ENCODE peak calls at places on chromosomes 5 and 9, in seven cellular contexts. One of them, this sample, is unnamed.

GRCh38 chr5:72256536-72256935 is 63.5 kb downstream of the MRPS27 start:
- DNase-seq in fibroblast of pulmonary artery: peak
- DNase-seq in transverse colon: no peak
- DNase-seq in right lobe of liver: no peak
- DNase-seq in RWPE1: no peak
- DNase-seq in adrenal gland: no peak
- DNase-seq in CD8-positive, alpha-beta T cell: no peak
- DNase-seq in this sample: no peak

GRCh38 chr5:56523779-56524178 is 290.6 kb upstream of the ANKRD55 start:
- DNase-seq in fibroblast of pulmonary artery: peak
- DNase-seq in transverse colon: no peak
- DNase-seq in right lobe of liver: no peak
- DNase-seq in RWPE1: no peak
- DNase-seq in adrenal gland: peak
- DNase-seq in CD8-positive, alpha-beta T cell: no peak
- DNase-seq in this sample: no peak

GRCh38 chr9:23219471-23219870 is 606.6 kb downstream of the ELAVL2 start:
- DNase-seq in fibroblast of pulmonary artery: no peak
- DNase-seq in transverse colon: no peak
- DNase-seq in right lobe of liver: no peak
- DNase-seq in RWPE1: no peak
- DNase-seq in adrenal gland: no peak
- DNase-seq in CD8-positive, alpha-beta T cell: no peak
- DNase-seq in this sample: no peak

GRCh38 chr9:75378926-75379325 is 290.6 kb downstream of the OSTF1 start:
- DNase-seq in fibroblast of pulmonary artery: no peak
- DNase-seq in transverse colon: no peak
- DNase-seq in right lobe of liver: no peak
- DNase-seq in RWPE1: no peak
- DNase-seq in adrenal gland: no peak
- DNase-seq in CD8-positive, alpha-beta T cell: no peak
- DNase-seq in this sample: no peak

GRCh38 chr9:100455470-100455869 is 17.5 kb upstream of the TMEFF1 start:
- DNase-seq in fibroblast of pulmonary artery: peak
- DNase-seq in transverse colon: no peak
- DNase-seq in right lobe of liver: no peak
- DNase-seq in RWPE1: no peak
- DNase-seq in adrenal gland: no peak
- DNase-seq in CD8-positive, alpha-beta T cell: no peak
- DNase-seq in this sample: no peak

GRCh38 chr5:63262191-63262981 is 683.8 kb downstream of the LRRC70 start:
- DNase-seq in fibroblast of pulmonary artery: peak
- DNase-seq in transverse colon: no peak
- DNase-seq in right lobe of liver: no peak
- DNase-seq in RWPE1: peak
- DNase-seq in adrenal gland: no peak
- DNase-seq in CD8-positive, alpha-beta T cell: no peak
- DNase-seq in this sample: no peak

GRCh38 chr5:34474573-34475021 is 181.5 kb upstream of the RAI14 start:
- DNase-seq in fibroblast of pulmonary artery: peak
- DNase-seq in transverse colon: no peak
- DNase-seq in right lobe of liver: no peak
- DNase-seq in RWPE1: peak
- DNase-seq in adrenal gland: peak
- DNase-seq in CD8-positive, alpha-beta T cell: no peak
- DNase-seq in this sample: peak

GRCh38 chr9:124797343-124798103 is 20.6 kb downstream of the OLFML2A start:
- DNase-seq in fibroblast of pulmonary artery: peak
- DNase-seq in transverse colon: no peak
- DNase-seq in right lobe of liver: no peak
- DNase-seq in RWPE1: no peak
- DNase-seq in adrenal gland: no peak
- DNase-seq in CD8-positive, alpha-beta T cell: no peak
- DNase-seq in this sample: no peak

GRCh38 chr9:37520641-37521040 is 34.9 kb downstream of the POLR1E start:
- DNase-seq in fibroblast of pulmonary artery: no peak
- DNase-seq in transverse colon: no peak
- DNase-seq in right lobe of liver: no peak
- DNase-seq in RWPE1: no peak
- DNase-seq in adrenal gland: no peak
- DNase-seq in CD8-positive, alpha-beta T cell: no peak
- DNase-seq in this sample: no peak

GRCh38 chr5:154189819-154190651 is 498 bp upstream of the GALNT10 start:
- DNase-seq in fibroblast of pulmonary artery: peak
- DNase-seq in transverse colon: peak
- DNase-seq in right lobe of liver: peak
- DNase-seq in RWPE1: peak
- DNase-seq in adrenal gland: peak
- DNase-seq in CD8-positive, alpha-beta T cell: peak
- DNase-seq in this sample: peak

GRCh38 chr5:79853003-79853402 is 138.1 kb downstream of the MTX3 start:
- DNase-seq in fibroblast of pulmonary artery: no peak
- DNase-seq in transverse colon: no peak
- DNase-seq in right lobe of liver: no peak
- DNase-seq in RWPE1: no peak
- DNase-seq in adrenal gland: no peak
- DNase-seq in CD8-positive, alpha-beta T cell: no peak
- DNase-seq in this sample: no peak

GRCh38 chr5:179549973-179550510 is 312 bp upstream of the RUFY1 start:
- DNase-seq in fibroblast of pulmonary artery: no peak
- DNase-seq in transverse colon: no peak
- DNase-seq in right lobe of liver: no peak
- DNase-seq in RWPE1: no peak
- DNase-seq in adrenal gland: no peak
- DNase-seq in CD8-positive, alpha-beta T cell: peak
- DNase-seq in this sample: no peak

GRCh38 chr9:28004900-28005299 is 431.6 kb upstream of the C9orf72 start:
- DNase-seq in fibroblast of pulmonary artery: no peak
- DNase-seq in transverse colon: no peak
- DNase-seq in right lobe of liver: no peak
- DNase-seq in RWPE1: no peak
- DNase-seq in adrenal gland: no peak
- DNase-seq in CD8-positive, alpha-beta T cell: no peak
- DNase-seq in this sample: no peak

GRCh38 chr5:135509995-135510394 is 25.8 kb downstream of the NEUROG1 start:
- DNase-seq in fibroblast of pulmonary artery: no peak
- DNase-seq in transverse colon: no peak
- DNase-seq in right lobe of liver: no peak
- DNase-seq in RWPE1: no peak
- DNase-seq in adrenal gland: no peak
- DNase-seq in CD8-positive, alpha-beta T cell: no peak
- DNase-seq in this sample: no peak

GRCh38 chr5:174457141-174457678 is 267.2 kb upstream of the MSX2 start:
- DNase-seq in fibroblast of pulmonary artery: no peak
- DNase-seq in transverse colon: no peak
- DNase-seq in right lobe of liver: no peak
- DNase-seq in RWPE1: no peak
- DNase-seq in adrenal gland: no peak
- DNase-seq in CD8-positive, alpha-beta T cell: no peak
- DNase-seq in this sample: no peak

GRCh38 chr5:18699681-18700080 is 1065.4 kb downstream of the TAF11L14 start:
- DNase-seq in fibroblast of pulmonary artery: no peak
- DNase-seq in transverse colon: no peak
- DNase-seq in right lobe of liver: no peak
- DNase-seq in RWPE1: no peak
- DNase-seq in adrenal gland: no peak
- DNase-seq in CD8-positive, alpha-beta T cell: no peak
- DNase-seq in this sample: no peak

GRCh38 chr9:125971050-125971449 is 223.9 kb downstream of the PBX3 start:
- DNase-seq in fibroblast of pulmonary artery: no peak
- DNase-seq in transverse colon: no peak
- DNase-seq in right lobe of liver: no peak
- DNase-seq in RWPE1: no peak
- DNase-seq in adrenal gland: no peak
- DNase-seq in CD8-positive, alpha-beta T cell: no peak
- DNase-seq in this sample: no peak

GRCh38 chr9:137333016-137333726 is 31.1 kb upstream of the NRARP start:
- DNase-seq in fibroblast of pulmonary artery: no peak
- DNase-seq in transverse colon: no peak
- DNase-seq in right lobe of liver: no peak
- DNase-seq in RWPE1: no peak
- DNase-seq in adrenal gland: no peak
- DNase-seq in CD8-positive, alpha-beta T cell: no peak
- DNase-seq in this sample: no peak

GRCh38 chr9:127252405-127253093 is 12.0 kb upstream of the GARNL3 start:
- DNase-seq in fibroblast of pulmonary artery: no peak
- DNase-seq in transverse colon: no peak
- DNase-seq in right lobe of liver: no peak
- DNase-seq in RWPE1: peak
- DNase-seq in adrenal gland: no peak
- DNase-seq in CD8-positive, alpha-beta T cell: no peak
- DNase-seq in this sample: no peak

GRCh38 chr5:84086517-84086916 is 298.2 kb downstream of the EDIL3 start:
- DNase-seq in fibroblast of pulmonary artery: peak
- DNase-seq in transverse colon: no peak
- DNase-seq in right lobe of liver: no peak
- DNase-seq in RWPE1: no peak
- DNase-seq in adrenal gland: no peak
- DNase-seq in CD8-positive, alpha-beta T cell: no peak
- DNase-seq in this sample: no peak

GRCh38 chr5:84091400-84091799 is 293.3 kb downstream of the EDIL3 start:
- DNase-seq in fibroblast of pulmonary artery: no peak
- DNase-seq in transverse colon: no peak
- DNase-seq in right lobe of liver: no peak
- DNase-seq in RWPE1: no peak
- DNase-seq in adrenal gland: no peak
- DNase-seq in CD8-positive, alpha-beta T cell: no peak
- DNase-seq in this sample: no peak

GRCh38 chr5:84085387-84086041 is 299.2 kb downstream of the EDIL3 start:
- DNase-seq in fibroblast of pulmonary artery: no peak
- DNase-seq in transverse colon: no peak
- DNase-seq in right lobe of liver: no peak
- DNase-seq in RWPE1: no peak
- DNase-seq in adrenal gland: no peak
- DNase-seq in CD8-positive, alpha-beta T cell: no peak
- DNase-seq in this sample: no peak

GRCh38 chr5:84092738-84093137 is 291.9 kb downstream of the EDIL3 start:
- DNase-seq in fibroblast of pulmonary artery: no peak
- DNase-seq in transverse colon: no peak
- DNase-seq in right lobe of liver: no peak
- DNase-seq in RWPE1: no peak
- DNase-seq in adrenal gland: no peak
- DNase-seq in CD8-positive, alpha-beta T cell: no peak
- DNase-seq in this sample: no peak

DNA sequence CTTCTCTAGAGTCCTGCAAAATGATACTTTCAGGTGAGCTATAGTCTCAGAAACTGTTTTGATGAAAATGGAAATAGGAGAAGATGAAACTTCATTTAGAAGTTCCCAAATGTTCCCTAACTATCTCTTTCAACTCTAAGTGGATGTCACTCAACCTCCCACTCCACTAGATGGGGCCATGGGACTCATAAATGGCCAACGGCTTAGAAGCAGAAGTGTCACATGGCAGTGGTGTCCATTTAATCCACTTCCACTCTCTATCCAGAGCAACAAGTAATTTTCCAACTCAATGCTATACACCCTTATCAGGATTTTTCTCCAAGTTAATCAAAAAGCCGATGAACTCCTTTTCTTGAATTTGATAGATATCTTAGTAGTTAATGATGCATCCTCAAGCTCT is 295.7 kb downstream of the EDIL3 start:
- DNase-seq in fibroblast of pulmonary artery: peak
- DNase-seq in transverse colon: no peak
- DNase-seq in right lobe of liver: no peak
- DNase-seq in RWPE1: no peak
- DNase-seq in adrenal gland: peak
- DNase-seq in CD8-positive, alpha-beta T cell: no peak
- DNase-seq in this sample: no peak
- TF ChIP-seq CTCF in fibroblast of pulmonary artery: peak
- TF ChIP-seq CTCF in transverse colon: no peak
- TF ChIP-seq CTCF in right lobe of liver: no peak
- TF ChIP-seq CTCF in RWPE1: no peak
- TF ChIP-seq CTCF in adrenal gland: peak
- TF ChIP-seq CTCF in CD8-positive, alpha-beta T cell: no peak
- TF ChIP-seq CTCF in this sample: peak

GRCh38 chr5:69049796-69050195 is 44.0 kb upstream of the SLC30A5 start:
- DNase-seq in fibroblast of pulmonary artery: no peak
- DNase-seq in transverse colon: no peak
- DNase-seq in right lobe of liver: no peak
- DNase-seq in RWPE1: no peak
- DNase-seq in adrenal gland: no peak
- DNase-seq in CD8-positive, alpha-beta T cell: no peak
- DNase-seq in this sample: no peak

GRCh38 chr5:69046375-69046957 is 47.3 kb upstream of the SLC30A5 start:
- DNase-seq in fibroblast of pulmonary artery: no peak
- DNase-seq in transverse colon: no peak
- DNase-seq in right lobe of liver: no peak
- DNase-seq in RWPE1: no peak
- DNase-seq in adrenal gland: no peak
- DNase-seq in CD8-positive, alpha-beta T cell: no peak
- DNase-seq in this sample: no peak

GRCh38 chr5:69049151-69049550 is 44.7 kb upstream of the SLC30A5 start:
- DNase-seq in fibroblast of pulmonary artery: no peak
- DNase-seq in transverse colon: no peak
- DNase-seq in right lobe of liver: no peak
- DNase-seq in RWPE1: no peak
- DNase-seq in adrenal gland: no peak
- DNase-seq in CD8-positive, alpha-beta T cell: no peak
- DNase-seq in this sample: no peak

GRCh38 chr5:69050214-69050613 is 43.6 kb upstream of the SLC30A5 start:
- DNase-seq in fibroblast of pulmonary artery: no peak
- DNase-seq in transverse colon: no peak
- DNase-seq in right lobe of liver: no peak
- DNase-seq in RWPE1: no peak
- DNase-seq in adrenal gland: peak
- DNase-seq in CD8-positive, alpha-beta T cell: no peak
- DNase-seq in this sample: no peak

GRCh38 chr5:69048233-69048632 is 45.6 kb upstream of the SLC30A5 start:
- DNase-seq in fibroblast of pulmonary artery: no peak
- DNase-seq in transverse colon: no peak
- DNase-seq in right lobe of liver: no peak
- DNase-seq in RWPE1: no peak
- DNase-seq in adrenal gland: no peak
- DNase-seq in CD8-positive, alpha-beta T cell: no peak
- DNase-seq in this sample: no peak
- TF ChIP-seq CTCF in fibroblast of pulmonary artery: peak
- TF ChIP-seq CTCF in transverse colon: peak
- TF ChIP-seq CTCF in right lobe of liver: peak
- TF ChIP-seq CTCF in RWPE1: peak
- TF ChIP-seq CTCF in adrenal gland: peak
- TF ChIP-seq CTCF in CD8-positive, alpha-beta T cell: no peak
- TF ChIP-seq CTCF in this sample: peak

GRCh38 chr9:119839888-119840287 is 470.7 kb upstream of the BRINP1 start:
- DNase-seq in fibroblast of pulmonary artery: no peak
- DNase-seq in transverse colon: no peak
- DNase-seq in right lobe of liver: no peak
- DNase-seq in RWPE1: no peak
- DNase-seq in adrenal gland: no peak
- DNase-seq in CD8-positive, alpha-beta T cell: no peak
- DNase-seq in this sample: no peak

GRCh38 chr9:119841005-119841404 is 471.8 kb upstream of the BRINP1 start:
- DNase-seq in fibroblast of pulmonary artery: no peak
- DNase-seq in transverse colon: no peak
- DNase-seq in right lobe of liver: no peak
- DNase-seq in RWPE1: no peak
- DNase-seq in adrenal gland: no peak
- DNase-seq in CD8-positive, alpha-beta T cell: no peak
- DNase-seq in this sample: no peak

GRCh38 chr9:119844431-119844830 is 475.2 kb upstream of the BRINP1 start:
- DNase-seq in fibroblast of pulmonary artery: no peak
- DNase-seq in transverse colon: no peak
- DNase-seq in right lobe of liver: no peak
- DNase-seq in RWPE1: no peak
- DNase-seq in adrenal gland: no peak
- DNase-seq in CD8-positive, alpha-beta T cell: no peak
- DNase-seq in this sample: no peak
- TF ChIP-seq CTCF in fibroblast of pulmonary artery: no peak
- TF ChIP-seq CTCF in transverse colon: no peak
- TF ChIP-seq CTCF in right lobe of liver: no peak
- TF ChIP-seq CTCF in RWPE1: no peak
- TF ChIP-seq CTCF in adrenal gland: no peak
- TF ChIP-seq CTCF in CD8-positive, alpha-beta T cell: no peak
- TF ChIP-seq CTCF in this sample: no peak

GRCh38 chr5:69032009-69032408 is 61.8 kb upstream of the SLC30A5 start:
- DNase-seq in fibroblast of pulmonary artery: no peak
- DNase-seq in transverse colon: no peak
- DNase-seq in right lobe of liver: no peak
- DNase-seq in RWPE1: no peak
- DNase-seq in adrenal gland: no peak
- DNase-seq in CD8-positive, alpha-beta T cell: no peak
- DNase-seq in this sample: no peak
- TF ChIP-seq CTCF in fibroblast of pulmonary artery: no peak
- TF ChIP-seq CTCF in transverse colon: no peak
- TF ChIP-seq CTCF in right lobe of liver: no peak
- TF ChIP-seq CTCF in RWPE1: no peak
- TF ChIP-seq CTCF in adrenal gland: no peak
- TF ChIP-seq CTCF in CD8-positive, alpha-beta T cell: no peak
- TF ChIP-seq CTCF in this sample: peak